ENCODE peak calls at places on chromosomes 7 and 10, in five cellular contexts. M is upper lobe of left lung, V is astrocyte of the spinal cord, L is left ventricle myocardium inferior, H is endothelial cell. W is an unnamed sample.

GRCh38 chr10:123274513-123275182 is 120.4 kb downstream of the BUB3 start:
- DNase-seq in M (no peak), V (no peak), L (no peak), H (no peak), W (no peak)

GRCh38 chr10:61733358-61733940 is 70.7 kb downstream of the CABCOCO1 start:
- DNase-seq in M (no peak), V (peak), L (no peak), H (peak), W (peak)

GRCh38 chr10:103555712-103556111 is 62.2 kb downstream of the NEURL1 start:
- DNase-seq in M (no peak), V (no peak), L (no peak), H (no peak), W (no peak)

GRCh38 chr10:8026349-8027259 is 27.9 kb upstream of the GATA3 start:
- DNase-seq in M (no peak), V (no peak), L (no peak), H (no peak), W (no peak)

GRCh38 chr10:1180071-1180730 is 124.0 kb downstream of the WDR37 start:
- DNase-seq in M (no peak), V (no peak), L (no peak), H (no peak), W (no peak)

GRCh38 chr10:97319671-97320479 is 804 bp downstream of the FRAT1 start:
- DNase-seq in M (peak), V (no peak), L (peak), H (peak), W (peak)

GRCh38 chr10:62261666-62262065 is 7.0 kb downstream of the RTKN2 start:
- DNase-seq in M (no peak), V (no peak), L (no peak), H (no peak), W (no peak)

GRCh38 chr10:122949296-122949695 is 4.7 kb downstream of the C10orf88 start:
- DNase-seq in M (no peak), V (no peak), L (no peak), H (no peak), W (no peak)

GRCh38 chr10:11184093-11184492 is 166.4 kb downstream of the CELF2 start:
- DNase-seq in M (no peak), V (no peak), L (no peak), H (no peak), W (no peak)

GRCh38 chr10:14382022-14382421 is 51.3 kb upstream of the FRMD4A start:
- DNase-seq in M (no peak), V (peak), L (no peak), H (no peak), W (no peak)

GRCh38 chr10:93926613-93927012 is 32.8 kb downstream of the SLC35G1 start:
- DNase-seq in M (no peak), V (no peak), L (no peak), H (no peak), W (no peak)

GRCh38 chr7:113810108-113810748 is 108.6 kb downstream of the PPP1R3A start:
- DNase-seq in M (no peak), V (peak), L (no peak), H (no peak), W (no peak)

GRCh38 chr7:373818-374705 is 84.1 kb downstream of the FOXL3 start:
- DNase-seq in M (peak), V (no peak), L (no peak), H (no peak), W (no peak)

GRCh38 chr7:42913591-42913990 is 1.7 kb upstream of the C7orf25 start:
- DNase-seq in M (no peak), V (peak), L (no peak), H (no peak), W (no peak)

GRCh38 chr7:12709731-12710502 is 22.5 kb downstream of the ARL4A start:
- DNase-seq in M (no peak), V (peak), L (no peak), H (no peak), W (no peak)

GRCh38 chr7:74069790-74070618 is 13.6 kb upstream of the LIMK1 start:
- DNase-seq in M (no peak), V (no peak), L (no peak), H (no peak), W (no peak)

GRCh38 chr7:1555046-1555812 is 776 bp downstream of the TMEM184A start:
- DNase-seq in M (no peak), V (peak), L (no peak), H (no peak), W (peak)

GRCh38 chr7:135808206-135808605 is 59.6 kb upstream of the FAM180A start:
- DNase-seq in M (no peak), V (no peak), L (no peak), H (no peak), W (no peak)

GRCh38 chr7:148299335-148299734 is 291.2 kb upstream of the C7orf33 start:
- DNase-seq in M (no peak), V (no peak), L (no peak), H (no peak), W (no peak)

GRCh38 chr10:132616170-132616994 is 78.8 kb downstream of the INPP5A start:
- DNase-seq in M (no peak), V (no peak), L (no peak), H (no peak), W (no peak)

GRCh38 chr7:130489140-130489967 is 2.5 kb upstream of the MEST start:
- DNase-seq in M (no peak), V (peak), L (no peak), H (no peak), W (no peak)

GRCh38 chr7:87567052-87567451 is 33.6 kb downstream of the ABCB1 start:
- DNase-seq in M (no peak), V (no peak), L (no peak), H (no peak), W (no peak)

GRCh38 chr7:135888740-135889139 is 88.4 kb downstream of the MTPN start:
- DNase-seq in M (no peak), V (no peak), L (no peak), H (no peak), W (no peak)

GRCh38 chr7:107846324-107846723 is 43.3 kb upstream of the SLC26A3 start:
- DNase-seq in M (no peak), V (no peak), L (no peak), H (no peak), W (no peak)

GRCh38 chr10:11891776-11892486 is 68.8 kb downstream of the PROSER2 start:
- DNase-seq in M (no peak), V (no peak), L (no peak), H (no peak), W (no peak)

GRCh38 chr10:133335238-133336122 is 1.2 kb downstream of the CALY start:
- DNase-seq in M (no peak), V (peak), L (peak), H (peak), W (no peak)

GRCh38 chr7:98834949-98835348 is 34.9 kb downstream of the TMEM130 start:
- DNase-seq in M (no peak), V (no peak), L (no peak), H (no peak), W (no peak)

GRCh38 chr7:98828368-98828767 is 41.4 kb downstream of the TMEM130 start:
- DNase-seq in M (no peak), V (no peak), L (no peak), H (no peak), W (no peak)

GRCh38 chr7:98830972-98831548 is 38.8 kb downstream of the TMEM130 start:
- DNase-seq in M (no peak), V (no peak), L (no peak), H (no peak), W (no peak)

GRCh38 chr7:98833022-98833421 is 36.8 kb downstream of the TMEM130 start:
- DNase-seq in M (no peak), V (no peak), L (no peak), H (no peak), W (no peak)

GRCh38 chr7:98831641-98832221 is 38.1 kb downstream of the TMEM130 start:
- DNase-seq in M (no peak), V (peak), L (no peak), H (peak), W (peak)
- TF ChIP-seq CTCF in M (no peak), V (peak), L (peak), H (peak), W (peak)

GRCh38 chr7:36284470-36284869 is 105.2 kb upstream of the ANLN start:
- DNase-seq in M (no peak), V (no peak), L (no peak), H (no peak), W (no peak)
- TF ChIP-seq CTCF in M (no peak), V (no peak), L (no peak), H (no peak), W (no peak)

DNA sequence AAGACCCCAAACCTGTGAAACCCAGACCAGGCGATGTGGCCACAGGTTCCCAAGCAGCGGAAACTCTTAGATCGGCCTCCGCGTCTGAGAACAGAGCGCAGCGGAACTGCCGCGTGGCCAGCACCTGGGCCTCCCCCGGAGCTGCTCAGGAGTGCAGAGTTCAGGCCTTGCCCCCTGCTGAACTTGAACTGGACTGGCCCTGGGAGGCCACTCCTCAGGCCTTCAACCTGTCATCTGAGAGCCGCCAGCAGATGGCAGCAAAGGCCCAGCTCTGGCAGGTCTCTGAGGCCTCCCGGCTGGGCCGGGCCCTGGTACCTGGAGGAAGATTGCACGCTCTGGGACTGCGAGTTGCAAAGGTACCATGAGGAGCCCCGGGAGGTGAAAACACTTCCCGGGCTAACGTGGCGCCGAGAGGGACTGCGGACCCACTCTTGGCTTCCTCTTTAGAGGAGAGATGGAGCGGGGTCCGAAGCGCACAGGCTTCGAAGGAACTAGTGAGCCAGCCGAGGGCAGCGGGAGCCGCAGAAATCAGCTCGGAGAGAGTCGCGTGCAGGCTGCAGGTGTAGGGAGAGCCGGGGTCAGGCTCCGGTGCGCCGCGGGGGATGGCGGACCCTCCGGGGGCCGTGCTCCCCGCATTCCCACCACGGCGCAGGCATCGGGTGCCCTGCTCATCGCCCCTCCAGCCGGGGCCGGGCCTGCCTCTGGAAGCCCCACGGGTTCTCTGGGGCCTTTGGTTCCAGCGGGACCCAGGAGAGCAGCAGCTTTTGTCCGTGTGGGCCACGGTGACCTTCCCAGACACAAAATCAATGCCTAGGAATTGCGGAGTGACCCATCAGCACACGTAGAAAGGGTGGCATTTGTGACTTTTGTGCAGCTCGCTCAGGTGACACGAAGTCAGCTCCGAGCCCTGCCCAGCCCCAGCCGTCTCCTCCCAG is 89.0 kb downstream of the PAXIP1 start:
- DNase-seq in M (peak), V (peak), L (peak), H (peak), W (peak)
- TF ChIP-seq CTCF in M (peak), V (peak), L (peak), H (peak), W (peak)

DNA sequence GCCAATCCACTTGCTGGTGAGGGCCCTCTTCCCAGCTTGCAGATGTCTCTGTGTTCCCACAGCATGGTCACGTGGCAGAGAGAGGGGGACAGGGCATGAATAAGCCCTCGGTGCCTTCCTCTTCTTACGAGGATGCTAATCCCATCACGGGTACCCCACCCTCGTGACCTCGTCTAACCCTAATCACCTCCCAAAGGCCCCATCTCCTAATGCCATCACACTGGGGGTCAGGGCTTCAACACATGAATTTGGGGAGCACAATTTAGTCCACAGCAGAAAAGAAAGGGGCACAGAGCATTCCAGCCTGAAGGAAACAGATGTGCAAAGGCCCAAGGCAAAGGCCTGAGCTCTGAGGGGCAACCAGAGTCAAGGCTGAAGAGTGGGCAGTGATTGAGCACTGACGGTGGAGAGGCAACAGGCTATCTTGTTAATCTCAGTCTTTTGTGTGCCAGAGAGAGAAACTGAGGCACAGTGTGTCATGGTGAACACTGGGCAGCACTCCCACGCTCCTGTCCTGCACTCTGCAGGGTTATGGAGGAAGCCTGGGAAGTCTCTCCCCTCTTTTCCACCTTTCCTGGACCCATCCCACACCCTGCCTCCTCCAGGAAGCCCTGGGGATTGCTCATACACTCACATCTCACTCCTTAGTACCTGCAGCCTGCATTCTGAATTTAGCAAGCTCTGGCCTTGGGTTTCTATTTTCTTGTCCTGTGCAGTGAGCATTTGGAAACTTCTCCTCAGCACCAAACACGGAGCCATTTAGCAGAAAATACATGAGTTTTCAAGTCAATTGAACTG is 49.0 kb downstream of the ALOX5 start:
- DNase-seq in M (no peak), V (no peak), L (no peak), H (no peak), W (no peak)
- TF ChIP-seq CTCF in M (no peak), V (no peak), L (no peak), H (no peak), W (no peak)

GRCh38 chr7:31981874-31982390 is 88.3 kb downstream of the PDE1C start:
- DNase-seq in M (no peak), V (no peak), L (peak), H (no peak), W (no peak)
- TF ChIP-seq CTCF in M (no peak), V (no peak), L (no peak), H (no peak), W (no peak)

GRCh38 chr7:13725591-13725990 is 263.9 kb downstream of the ETV1 start:
- DNase-seq in M (no peak), V (no peak), L (no peak), H (no peak), W (no peak)
- TF ChIP-seq CTCF in M (no peak), V (no peak), L (no peak), H (peak), W (no peak)

GRCh38 chr10:35225204-35225603 is 98.6 kb downstream of the CREM start:
- DNase-seq in M (no peak), V (no peak), L (no peak), H (no peak), W (no peak)

GRCh38 chr10:35231646-35232045 is 104.7 kb upstream of the CCNY start:
- DNase-seq in M (no peak), V (no peak), L (no peak), H (no peak), W (no peak)

GRCh38 chr10:35224045-35224740 is 97.5 kb downstream of the CREM start:
- DNase-seq in M (no peak), V (no peak), L (no peak), H (no peak), W (no peak)

GRCh38 chr10:35226507-35226906 is 99.9 kb downstream of the CREM start:
- DNase-seq in M (no peak), V (no peak), L (no peak), H (no peak), W (no peak)

GRCh38 chr10:35228058-35228457 is 101.4 kb downstream of the CREM start:
- DNase-seq in M (no peak), V (no peak), L (no peak), H (no peak), W (no peak)
- TF ChIP-seq CTCF in M (no peak), V (no peak), L (no peak), H (peak), W (peak)

DNA sequence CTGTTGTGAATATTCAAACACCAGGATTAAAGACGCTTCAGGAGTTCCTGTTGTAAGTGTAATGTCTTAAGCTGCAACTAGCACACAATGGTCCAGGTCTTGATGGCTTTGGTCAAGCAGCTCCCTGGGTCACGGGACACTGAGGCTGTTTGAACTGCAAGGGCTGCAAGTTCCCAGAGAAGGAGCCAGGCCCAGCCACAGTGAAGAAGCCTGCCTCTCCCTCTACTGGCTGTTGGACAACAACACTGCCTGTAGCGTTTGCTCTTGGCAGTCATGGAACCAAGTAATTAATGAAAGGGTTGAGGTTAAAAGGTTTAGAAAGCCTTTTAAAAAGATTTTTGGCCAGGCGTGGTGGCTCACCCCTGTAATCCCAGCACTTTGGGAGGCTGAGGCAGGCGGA is 31.9 kb upstream of the GUSB start:
- DNase-seq in M (peak), V (peak), L (peak), H (peak), W (peak)
- TF ChIP-seq CTCF in M (peak), V (peak), L (peak), H (peak), W (peak)

GRCh38 chr10:27223964-27224363 is 16.6 kb downstream of the ACBD5 start:
- DNase-seq in M (peak), V (peak), L (no peak), H (peak), W (peak)
- TF ChIP-seq CTCF in M (peak), V (peak), L (peak), H (peak), W (peak)